ENCODE peak calls at places on chromosomes 3 and 15, in five cellular contexts. X, S, R, M and P are unnamed samples.

GRCh38 chr3:169117264-169117663 is 546.2 kb downstream of the MECOM start:
- DNase-seq in X (no peak), S (no peak), R (no peak), M (no peak), P (peak)

GRCh38 chr3:182967218-182968204 is 12.8 kb downstream of the DCUN1D1 start:
- DNase-seq in X (no peak), S (no peak), R (no peak), M (no peak), P (no peak)

GRCh38 chr3:110754207-110754916 is 317.3 kb upstream of the NECTIN3 start:
- DNase-seq in X (no peak), S (no peak), R (no peak), M (no peak), P (no peak)

GRCh38 chr3:163261618-163262017 is 1765.0 kb downstream of the OTOL1 start:
- DNase-seq in X (no peak), S (no peak), R (no peak), M (no peak), P (no peak)

GRCh38 chr15:33831646-33832045 is 136.7 kb upstream of the CHRM5 start:
- DNase-seq in X (no peak), S (no peak), R (no peak), M (no peak), P (no peak)

GRCh38 chr3:121167374-121168139 is 259.6 kb downstream of the STXBP5L start:
- DNase-seq in X (no peak), S (no peak), R (no peak), M (no peak), P (no peak)

GRCh38 chr3:170085396-170085795 is 47.6 kb downstream of the GPR160 start:
- DNase-seq in X (no peak), S (no peak), R (no peak), M (no peak), P (no peak)

GRCh38 chr3:177331203-177331602 is 133.9 kb upstream of the TBL1XR1 start:
- DNase-seq in X (no peak), S (no peak), R (no peak), M (no peak), P (no peak)

GRCh38 chr3:176953106-176954080 is 243.9 kb downstream of the TBL1XR1 start:
- DNase-seq in X (no peak), S (peak), R (peak), M (peak), P (peak)

GRCh38 chr3:183629546-183630301 is 5.7 kb upstream of the KLHL24 start:
- DNase-seq in X (no peak), S (no peak), R (no peak), M (no peak), P (no peak)

GRCh38 chr15:83113881-83114280 is 6.4 kb downstream of the TM6SF1 start:
- DNase-seq in X (peak), S (no peak), R (no peak), M (no peak), P (no peak)

GRCh38 chr3:46607603-46608028 is 4.7 kb upstream of the FAM240A start:
- DNase-seq in X (peak), S (no peak), R (no peak), M (peak), P (no peak)

GRCh38 chr3:170321326-170322034 is 36.0 kb upstream of the SKIL start:
- DNase-seq in X (no peak), S (no peak), R (no peak), M (no peak), P (no peak)

GRCh38 chr3:112709929-112710328 is 69.0 kb upstream of the CCDC80 start:
- DNase-seq in X (no peak), S (no peak), R (no peak), M (no peak), P (no peak)

GRCh38 chr15:33076937-33077336 is 117.6 kb downstream of the FMN1 start:
- DNase-seq in X (no peak), S (no peak), R (no peak), M (no peak), P (no peak)

GRCh38 chr15:66287461-66288055 is 5.8 kb upstream of the DIS3L start:
- DNase-seq in X (no peak), S (no peak), R (no peak), M (no peak), P (no peak)

GRCh38 chr3:8732413-8732812 is 1.2 kb upstream of the CAV3 start:
- DNase-seq in X (no peak), S (no peak), R (no peak), M (no peak), P (no peak)

GRCh38 chr3:125059488-125060245 is 3.9 kb upstream of the HEG1 start:
- DNase-seq in X (no peak), S (no peak), R (no peak), M (no peak), P (no peak)

GRCh38 chr15:101841656-101842055 is 29.7 kb downstream of the OR4F15 start:
- DNase-seq in X (no peak), S (no peak), R (no peak), M (no peak), P (no peak)

GRCh38 chr15:29570121-29570930 is 251.9 kb downstream of the TJP1 start:
- DNase-seq in X (peak), S (no peak), R (no peak), M (no peak), P (peak)

GRCh38 chr3:124997303-124998246 is 58.2 kb downstream of the HEG1 start:
- DNase-seq in X (no peak), S (no peak), R (no peak), M (no peak), P (no peak)

GRCh38 chr15:48541659-48542334 is 103.7 kb downstream of the FBN1 start:
- DNase-seq in X (no peak), S (no peak), R (no peak), M (peak), P (peak)

GRCh38 chr3:146536681-146537080 is 7.7 kb downstream of the PLSCR1 start:
- DNase-seq in X (no peak), S (no peak), R (no peak), M (no peak), P (no peak)

DNA sequence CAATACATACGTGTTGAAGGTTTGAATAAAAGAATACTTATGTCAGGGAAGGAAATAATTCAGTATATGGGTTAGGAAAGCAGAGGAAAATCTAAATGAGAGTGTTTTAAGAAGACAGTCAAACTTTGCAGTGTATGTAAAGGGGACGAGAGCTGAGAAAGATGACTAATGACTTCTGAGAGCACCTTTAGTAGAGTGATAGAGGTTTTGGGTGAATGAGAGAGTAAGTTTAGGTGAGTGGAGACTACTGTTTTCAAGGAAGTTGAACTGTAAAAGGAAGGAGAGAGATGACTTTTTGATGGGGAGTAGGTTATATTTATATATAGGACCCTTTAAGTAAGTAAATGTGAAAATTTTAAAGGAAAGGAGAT is 9.4 kb downstream of the TBC1D23 start:
- DNase-seq in X (no peak), S (no peak), R (no peak), M (no peak), P (no peak)
- H3K4me3 ChIP-seq in X (no peak), S (no peak), R (no peak), M (no peak), P (no peak)

DNA sequence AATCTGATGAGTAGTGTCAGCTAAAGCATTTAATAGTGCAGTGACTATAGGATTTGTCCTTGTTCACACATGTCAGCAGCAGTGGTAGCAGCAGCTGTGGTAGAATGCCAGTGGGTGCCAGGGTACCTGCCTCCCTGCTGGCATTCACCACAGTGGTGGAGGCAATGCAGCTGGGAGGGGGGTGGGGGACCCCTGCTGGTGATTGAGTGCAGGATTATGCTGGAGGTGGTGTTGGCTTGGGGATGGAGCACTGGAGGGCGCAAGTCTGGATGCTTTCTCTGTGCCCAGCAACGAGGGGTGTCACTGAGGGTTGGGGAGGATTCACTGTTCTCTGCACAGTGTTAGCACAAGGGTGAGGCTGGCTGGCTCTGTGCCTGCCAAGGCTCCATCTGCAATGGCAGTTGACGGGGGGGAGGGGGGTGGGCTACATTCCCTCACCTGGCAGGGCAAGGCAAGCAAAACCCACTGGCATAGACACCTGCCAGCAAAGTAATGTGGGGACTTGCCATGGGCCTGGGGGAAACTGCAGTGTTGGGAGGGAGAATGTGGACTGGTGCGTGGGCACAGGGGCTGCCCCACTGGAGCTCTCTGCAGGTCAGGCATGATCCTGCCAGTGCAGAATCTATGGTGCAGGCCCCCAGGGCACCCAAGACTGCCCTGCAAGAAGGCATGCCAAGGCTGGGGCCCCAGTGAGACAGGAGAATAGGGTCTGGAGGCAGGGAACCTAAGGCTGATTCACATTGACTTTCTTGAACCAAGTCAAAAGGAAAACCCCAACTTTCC is 64.3 kb downstream of the MINDY4B start:
- DNase-seq in X (peak), S (no peak), R (no peak), M (no peak), P (no peak)
- TF ChIP-seq CTCF in X (no peak), S (no peak), R (no peak), M (no peak), P (no peak)

DNA sequence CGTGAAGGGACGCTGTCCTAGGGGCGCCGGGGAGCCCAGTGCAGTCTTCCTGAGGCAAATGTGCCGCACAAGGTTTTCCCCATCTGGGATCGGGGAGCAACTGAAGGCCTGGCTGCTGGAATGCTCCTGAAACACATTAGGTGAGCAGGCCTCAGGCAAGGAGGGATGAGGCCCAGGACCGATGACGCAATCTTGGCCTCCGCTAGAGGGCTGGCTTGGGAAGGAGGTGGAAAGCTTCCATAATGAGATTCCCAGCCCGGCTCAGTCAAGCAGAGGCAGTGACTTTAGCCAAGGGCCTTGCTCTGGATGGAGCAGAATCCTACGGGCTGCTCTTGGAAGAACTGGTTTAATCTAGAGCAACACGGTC is 50.8 kb downstream of the CPN2 start:
- DNase-seq in X (no peak), S (peak), R (peak), M (peak), P (peak)
- H3K27ac ChIP-seq in X (peak), S (peak), R (no peak), M (peak), P (no peak)

GRCh38 chr3:45599424-45599886 is 4.9 kb downstream of the LIMD1 start:
- DNase-seq in X (no peak), S (no peak), R (peak), M (no peak), P (peak)
- H3K4me3 ChIP-seq in X (no peak), S (no peak), R (no peak), M (no peak), P (no peak)

GRCh38 chr3:192847918-192848317 is 69.7 kb downstream of the MB21D2 start:
- DNase-seq in X (no peak), S (no peak), R (no peak), M (no peak), P (no peak)
- TF ChIP-seq CTCF in X (no peak), S (no peak), R (no peak), M (no peak), P (no peak)

DNA sequence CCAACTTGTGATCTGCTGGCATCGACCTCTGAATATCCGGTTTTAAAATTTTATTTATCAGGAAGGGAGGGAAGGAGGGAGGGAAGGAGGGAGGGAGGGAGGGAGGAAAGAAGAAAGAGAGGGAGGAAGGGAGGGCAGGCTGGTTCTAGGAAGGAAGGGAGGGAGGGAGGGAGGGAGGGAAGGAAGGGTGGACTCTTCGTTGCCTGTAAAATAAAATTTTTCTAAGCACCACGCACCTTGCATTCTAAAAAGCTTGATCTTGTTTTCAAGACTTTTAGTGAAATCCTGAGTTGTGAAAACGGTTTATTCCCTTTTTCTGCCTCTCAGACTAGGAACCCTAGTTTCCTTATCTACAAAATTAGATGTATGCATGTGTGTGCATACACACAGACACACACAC is 101.7 kb upstream of the RAP2B start:
- DNase-seq in X (no peak), S (no peak), R (no peak), M (no peak), P (no peak)
- H3K27ac ChIP-seq in X (no peak), S (no peak), R (no peak), M (no peak), P (no peak)

GRCh38 chr15:80177151-80177550 is 24.4 kb downstream of the FAH start:
- DNase-seq in X (no peak), S (no peak), R (no peak), M (no peak), P (no peak)
- H3K4me3 ChIP-seq in X (no peak), S (no peak), R (no peak), M (no peak), P (no peak)

DNA sequence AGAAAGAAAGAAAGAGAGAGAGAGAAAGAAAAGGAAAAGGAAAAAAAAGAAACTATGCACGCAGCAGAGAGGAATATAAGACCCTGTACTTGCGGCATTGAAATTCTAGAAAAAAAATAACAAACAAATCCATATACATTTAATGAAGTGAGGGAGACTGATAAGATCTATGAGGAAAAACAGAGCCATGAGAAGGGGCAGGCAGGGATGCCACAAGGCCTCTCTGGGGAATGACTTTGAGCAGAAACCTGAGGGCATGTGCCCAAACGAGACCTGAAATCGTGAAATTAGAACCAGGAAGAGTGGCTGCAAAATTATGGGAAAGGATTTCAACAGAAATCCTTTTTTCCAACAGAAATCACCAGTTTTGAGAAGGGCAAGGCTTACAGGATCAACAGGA is 98.4 kb downstream of the GABRB3 start:
- DNase-seq in X (no peak), S (no peak), R (no peak), M (no peak), P (no peak)
- TF ChIP-seq CTCF in X (no peak), S (no peak), R (no peak), M (no peak), P (no peak)

GRCh38 chr3:52774066-52774713 is 3.2 kb upstream of the ITIH1 start:
- DNase-seq in X (no peak), S (no peak), R (no peak), M (no peak), P (no peak)
- H3K27ac ChIP-seq in X (no peak), S (no peak), R (no peak), M (no peak), P (no peak)